ENCODE peak calls at places on chromosome 5, in six cellular contexts. H, W, D, Q, J and G are unnamed samples.

GRCh38 chr5:56561-57290 is 35.2 kb upstream of the PLEKHG4B start:
- DNase-seq in D (peak; percentile 52), H (peak; percentile 47), J (no peak), W (no peak), Q (no peak), G (peak; percentile 4)

GRCh38 chr5:105807951-105808350 is 1862.8 kb downstream of the EFNA5 start:
- DNase-seq in W (no peak), H (no peak), Q (no peak), J (no peak), D (no peak), G (no peak)

GRCh38 chr5:167801999-167802398 is 489.4 kb upstream of the WWC1 start:
- DNase-seq in Q (no peak), J (no peak), W (no peak), H (no peak), D (no peak), G (no peak)

GRCh38 chr5:40428129-40428528 is 251.6 kb upstream of the PTGER4 start:
- DNase-seq in Q (no peak), W (no peak), J (no peak), D (peak; percentile 64), H (peak; percentile 83), G (no peak)

GRCh38 chr5:158658439-158659230 is 441.1 kb downstream of the EBF1 start:
- DNase-seq in J (no peak), H (peak; percentile 29), D (peak; percentile 6), Q (no peak), W (no peak), G (no peak)

GRCh38 chr5:132465095-132465707 is 25.4 kb downstream of the IRF1 start:
- DNase-seq in D (no peak), Q (no peak), W (no peak), J (no peak), H (no peak), G (no peak)

GRCh38 chr5:55456216-55456895 is 78.4 kb downstream of the PLPP1 start:
- DNase-seq in H (peak; percentile 69), W (no peak), Q (no peak), J (no peak), D (peak; percentile 79), G (no peak)

GRCh38 chr5:160799160-160799559 is 52.9 kb downstream of the ATP10B start:
- DNase-seq in W (no peak), Q (no peak), H (no peak), D (no peak), J (no peak), G (no peak)

GRCh38 chr5:139764250-139764791 is 31.3 kb upstream of the PSD2 start:
- DNase-seq in D (no peak), H (no peak), J (no peak), W (no peak), Q (peak; percentile 28), G (no peak)

GRCh38 chr5:158056426-158056825 is 197.5 kb upstream of the CLINT1 start:
- DNase-seq in W (no peak), J (no peak), H (peak; percentile 59), Q (no peak), D (peak; percentile 21), G (no peak)

GRCh38 chr5:83848928-83849327 is 128.3 kb upstream of the HAPLN1 start:
- DNase-seq in D (no peak), H (no peak), W (no peak), J (no peak), Q (no peak), G (no peak)

GRCh38 chr5:81233080-81233634 is at the start of gene CKMT2:
- DNase-seq in W (no peak), J (no peak), D (no peak), Q (no peak), H (peak; percentile 34), G (no peak)

GRCh38 chr5:76724871-76725270 is 8.9 kb downstream of the F2R start:
- DNase-seq in W (no peak), D (peak; percentile 88), Q (no peak), J (no peak), H (no peak), G (no peak)

GRCh38 chr5:77812926-77813589 is 36.9 kb upstream of the TBCA start:
- DNase-seq in H (no peak), D (no peak), W (no peak), Q (no peak), J (no peak), G (no peak)

GRCh38 chr5:173963107-173963506 is 25.9 kb upstream of the C5orf47 start:
- DNase-seq in W (peak; percentile 37), J (no peak), H (peak; percentile 43), Q (no peak), D (peak; percentile 75), G (no peak)

GRCh38 chr5:90191352-90192045 is 218.1 kb downstream of the CETN3 start:
- DNase-seq in D (no peak), J (no peak), W (no peak), Q (no peak), H (no peak), G (no peak)

GRCh38 chr5:67799732-67800234 is 415.8 kb upstream of the PIK3R1 start:
- DNase-seq in J (no peak), H (peak; percentile 39), W (peak; percentile 51), Q (no peak), D (no peak), G (no peak)

GRCh38 chr5:34526682-34527305 is 129.3 kb upstream of the RAI14 start:
- DNase-seq in Q (no peak), W (no peak), D (no peak), H (no peak), J (no peak), G (no peak)

GRCh38 chr5:98339141-98339848 is 434.2 kb upstream of the RGMB start:
- DNase-seq in Q (no peak), D (no peak), J (no peak), H (no peak), W (no peak), G (no peak)

GRCh38 chr5:316210-317085 is 5.1 kb upstream of the AHRR start:
- DNase-seq in J (no peak), H (no peak), D (no peak), Q (no peak), W (no peak), G (no peak)

GRCh38 chr5:61504143-61504542 is 172.1 kb downstream of the ZSWIM6 start:
- DNase-seq in H (no peak), J (no peak), D (no peak), W (no peak), Q (no peak), G (no peak)